ENCODE peak calls at places on chromosomes 6 and 20, in nine cellular contexts. P, J, T, B, Q, X, R, E and F are unnamed samples.

GRCh38 chr20:10653593-10654288 is 20.1 kb downstream of the JAG1 start:
- DNase-seq in P (no peak), J (peak; percentile 94), T (peak; percentile 97), B (no peak), Q (no peak), X (peak; percentile 31), R (peak; percentile 60), E (no peak), F (no peak)

GRCh38 chr6:149007846-149008245 is 261.0 kb downstream of the UST start:
- DNase-seq in P (no peak), J (no peak), T (no peak), B (no peak), Q (no peak), X (no peak), R (no peak), E (no peak), F (no peak)

GRCh38 chr6:159487636-159488035 is 205.4 kb downstream of the SOD2 start:
- DNase-seq in P (no peak), J (peak; percentile 1), T (peak; percentile 18), B (no peak), Q (no peak), X (no peak), R (no peak), E (no peak), F (no peak)

GRCh38 chr6:114939630-114940029 is 596.8 kb upstream of the HS3ST5 start:
- DNase-seq in P (no peak), J (no peak), T (no peak), B (no peak), Q (no peak), X (no peak), R (no peak), E (no peak), F (no peak)

GRCh38 chr6:115838763-115839401 is 221.8 kb downstream of the FRK start:
- DNase-seq in P (peak; percentile 18), J (peak; percentile 13), T (no peak), B (peak; percentile 29), Q (no peak), X (peak; percentile 62), R (no peak), E (peak; percentile 47), F (peak; percentile 17)

GRCh38 chr6:111564482-111564945 is 41.2 kb downstream of the TRAF3IP2 start:
- DNase-seq in P (no peak), J (peak; percentile 74), T (peak; percentile 74), B (no peak), Q (peak; percentile 79), X (peak; percentile 26), R (no peak), E (no peak), F (no peak)

GRCh38 chr20:32251470-32251869 is 26.0 kb upstream of the KIF3B start:
- DNase-seq in P (no peak), J (no peak), T (no peak), B (no peak), Q (no peak), X (no peak), R (no peak), E (no peak), F (no peak)

GRCh38 chr6:123091091-123091895 is 95.3 kb downstream of the CLVS2 start:
- DNase-seq in P (no peak), J (no peak), T (peak; percentile 36), B (peak; percentile 27), Q (no peak), X (no peak), R (no peak), E (no peak), F (no peak)

GRCh38 chr6:34489229-34489805 is 23.4 kb downstream of the PACSIN1 start:
- DNase-seq in P (no peak), J (no peak), T (peak; percentile 28), B (no peak), Q (no peak), X (no peak), R (no peak), E (no peak), F (no peak)

GRCh38 chr6:14354919-14355572 is 237.5 kb downstream of the CD83 start:
- DNase-seq in P (peak; percentile 25), J (peak; percentile 88), T (peak; percentile 94), B (peak; percentile 31), Q (no peak), X (no peak), R (peak; percentile 54), E (peak; percentile 55), F (peak; percentile 86)

GRCh38 chr6:149503276-149503675 is 18.5 kb upstream of the ZC3H12D start:
- DNase-seq in P (no peak), J (no peak), T (no peak), B (no peak), Q (no peak), X (no peak), R (no peak), E (no peak), F (no peak)

GRCh38 chr6:167244991-167245390 is 46.1 kb upstream of the UNC93A start:
- DNase-seq in P (no peak), J (no peak), T (no peak), B (no peak), Q (no peak), X (no peak), R (no peak), E (no peak), F (no peak)

GRCh38 chr6:21438986-21439352 is 154.6 kb upstream of the SOX4 start:
- DNase-seq in P (no peak), J (no peak), T (peak; percentile 74), B (no peak), Q (no peak), X (peak; percentile 53), R (no peak), E (no peak), F (peak; percentile 65)

DNA sequence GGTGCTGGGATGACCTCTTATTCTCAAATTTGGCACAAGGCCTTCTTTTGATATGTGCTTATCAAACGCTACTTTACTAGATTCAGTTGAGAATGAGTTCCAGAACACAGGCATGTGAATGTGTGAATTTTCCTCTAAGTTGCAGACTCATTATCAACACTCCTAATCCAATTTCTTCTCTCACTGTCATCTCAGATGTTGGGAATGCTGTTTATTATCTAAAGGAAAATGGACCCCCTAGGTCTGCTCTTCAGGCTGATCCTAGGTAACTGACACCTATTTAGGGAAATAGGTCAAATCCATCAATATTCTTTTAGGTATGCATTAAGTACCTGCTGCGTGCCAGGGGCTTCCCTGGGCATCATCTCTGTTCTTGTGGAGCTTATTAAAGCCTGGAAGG is 215.0 kb upstream of the NOX3 start:
- DNase-seq in P (no peak), J (no peak), T (no peak), B (no peak), Q (no peak), X (no peak), R (no peak), E (no peak), F (no peak)
- H3K4me3 ChIP-seq in P (no peak overlapping the region), J (no peak overlapping the region), T (no peak overlapping the region), B (no peak overlapping the region), Q (no peak overlapping the region), X (no peak overlapping the region), R (no peak overlapping the region), E (no peak overlapping the region), F (no peak overlapping the region)

GRCh38 chr6:43229803-43230239 is 540 bp upstream of the DNPH1 start:
- DNase-seq in P (no peak), J (no peak), T (no peak), B (no peak), Q (no peak), X (no peak), R (no peak), E (no peak), F (no peak)
- H3K4me3 ChIP-seq in P (no peak overlapping the region), J (no peak overlapping the region), T (peak overlapping the region; percentile 60), B (peak overlapping the region; percentile 74), Q (peak overlapping the region; percentile 64), X (peak overlapping the region; percentile 63), R (peak overlapping the region; percentile 59), E (peak overlapping the region; percentile 98), F (peak overlapping the region; percentile 75)

GRCh38 chr6:4368649-4369048 is 233.3 kb upstream of the ECI2 start:
- DNase-seq in P (no peak), J (no peak), T (no peak), B (no peak), Q (no peak), X (no peak), R (no peak), E (no peak), F (no peak)

GRCh38 chr6:4367643-4368042 is 232.3 kb upstream of the ECI2 start:
- DNase-seq in P (no peak), J (no peak), T (no peak), B (no peak), Q (no peak), X (no peak), R (no peak), E (no peak), F (no peak)

GRCh38 chr6:4370066-4370465 is 234.7 kb upstream of the ECI2 start:
- DNase-seq in P (no peak), J (peak; percentile 98), T (peak; percentile 98), B (no peak), Q (no peak), X (no peak), R (no peak), E (no peak), F (no peak)

GRCh38 chr6:4371207-4371921 is 236.0 kb upstream of the ECI2 start:
- DNase-seq in P (no peak), J (peak; percentile 92), T (peak; percentile 88), B (peak; percentile 57), Q (no peak), X (no peak), R (no peak), E (no peak), F (no peak)

DNA sequence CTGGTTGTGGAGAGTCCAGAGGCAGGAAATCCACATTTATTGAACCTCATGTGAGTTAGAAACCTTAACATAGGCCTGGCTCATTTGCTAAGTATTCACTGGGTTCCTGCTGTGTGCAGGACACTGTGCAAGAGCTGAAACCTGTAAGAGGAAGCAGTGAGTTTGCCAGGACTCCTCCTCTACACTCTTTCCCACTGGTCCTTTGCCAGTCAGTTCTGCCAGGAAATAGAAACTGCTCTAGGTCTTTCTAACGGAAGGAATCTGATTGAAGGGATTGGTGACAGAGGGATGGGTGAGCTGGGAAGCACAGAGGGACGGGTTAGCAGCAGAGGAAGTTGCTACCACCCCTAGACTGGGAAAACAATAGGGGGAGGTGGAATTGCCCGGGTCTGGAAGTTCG is 234.2 kb upstream of the ECI2 start:
- DNase-seq in P (no peak), J (peak; percentile 80), T (peak; percentile 82), B (no peak), Q (no peak), X (no peak), R (no peak), E (no peak), F (no peak)
- H3K4me3 ChIP-seq in P (no peak overlapping the region), J (no peak overlapping the region), T (no peak overlapping the region), B (no peak overlapping the region), Q (no peak overlapping the region), X (no peak overlapping the region), R (no peak overlapping the region), E (no peak overlapping the region), F (no peak overlapping the region)

DNA sequence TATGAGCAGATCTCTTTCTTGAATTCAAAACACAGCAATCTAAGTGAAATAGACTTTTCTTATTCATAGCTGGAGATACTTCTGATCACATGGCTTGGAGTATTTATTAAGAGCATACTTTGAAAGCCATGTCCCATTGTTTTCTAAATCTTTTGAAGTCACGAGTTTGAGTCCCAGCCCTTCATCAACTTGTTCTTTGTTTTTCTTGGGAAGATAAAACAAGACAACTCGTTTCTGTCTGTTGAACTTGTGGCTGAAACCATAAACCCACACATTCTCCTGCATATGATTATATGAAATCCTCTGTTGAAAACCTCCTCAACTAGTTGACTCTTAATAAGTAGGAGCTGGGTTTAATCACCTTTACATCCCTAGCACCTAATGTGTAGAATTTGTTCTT is 3.3 kb downstream of the RNF144B start:
- DNase-seq in P (no peak), J (no peak), T (peak; percentile 44), B (no peak), Q (no peak), X (no peak), R (no peak), E (no peak), F (peak; percentile 33)
- H3K4me3 ChIP-seq in P (no peak overlapping the region), J (no peak overlapping the region), T (no peak overlapping the region), B (no peak overlapping the region), Q (no peak overlapping the region), X (no peak overlapping the region), R (no peak overlapping the region), E (no peak overlapping the region), F (no peak overlapping the region)

GRCh38 chr6:56730663-56731529 is 88.2 kb upstream of the DST start:
- DNase-seq in P (no peak), J (peak; percentile 82), T (peak; percentile 87), B (no peak), Q (no peak), X (no peak), R (no peak), E (no peak), F (no peak)
- H3K4me3 ChIP-seq in P (no peak overlapping the region), J (no peak overlapping the region), T (no peak overlapping the region), B (no peak overlapping the region), Q (no peak overlapping the region), X (no peak overlapping the region), R (no peak overlapping the region), E (no peak overlapping the region), F (no peak overlapping the region)